ENCODE peak calls at places on chromosome 16, in four cellular contexts. Q is mesendoderm, P is H1, F is H9. C is an unnamed sample.

GRCh38 chr16:1645914-1646525 is 32.1 kb upstream of the JPT2 start:
- DNase-seq in Q (peak), P (no peak), F (no peak), C (peak)

GRCh38 chr16:47043200-47043599 is 69.7 kb upstream of the DNAJA2 start:
- DNase-seq in Q (no peak), P (no peak), F (no peak), C (no peak)

GRCh38 chr16:89707695-89708094 is 6.2 kb upstream of the SPATA2L start:
- DNase-seq in Q (no peak), P (no peak), F (no peak), C (no peak)

GRCh38 chr16:77295896-77296295 is 96.7 kb downstream of the SYCE1L start:
- DNase-seq in Q (no peak), P (no peak), F (no peak), C (peak)

GRCh38 chr16:18803569-18804462 is 2.5 kb upstream of the ARL6IP1 start:
- DNase-seq in Q (no peak), P (no peak), F (no peak), C (peak)

GRCh38 chr16:1791256-1791942 is 2.1 kb downstream of the IGFALS start:
- DNase-seq in Q (no peak), P (no peak), F (peak), C (no peak)

GRCh38 chr16:1310832-1311200 is 1.4 kb downstream of the UBE2I start:
- DNase-seq in Q (no peak), P (no peak), F (no peak), C (no peak)

GRCh38 chr16:50235581-50235980 is 30.8 kb upstream of the ADCY7 start:
- DNase-seq in Q (no peak), P (no peak), F (no peak), C (no peak)

GRCh38 chr16:66477028-66477515 is 50.0 kb downstream of the BEAN1 start:
- DNase-seq in Q (peak), P (no peak), F (no peak), C (no peak)

GRCh38 chr16:19805459-19806160 is 79.0 kb downstream of the GPRC5B start:
- DNase-seq in Q (no peak), P (no peak), F (no peak), C (no peak)

GRCh38 chr16:85300451-85300968 is 188.2 kb upstream of the CIBAR2 start:
- DNase-seq in Q (no peak), P (no peak), F (no peak), C (no peak)

GRCh38 chr16:19912445-19913305 is 28.0 kb upstream of the GPRC5B start:
- DNase-seq in Q (peak), P (no peak), F (no peak), C (peak)

GRCh38 chr16:53754938-53755910 is 51.3 kb downstream of the FTO start:
- DNase-seq in Q (no peak), P (no peak), F (no peak), C (peak)

GRCh38 chr16:75801307-75801706 is 75.0 kb upstream of the CPHXL start:
- DNase-seq in Q (no peak), P (no peak), F (no peak), C (no peak)

GRCh38 chr16:72961115-72961832 is 86.7 kb downstream of the ZFHX3 start:
- DNase-seq in Q (no peak), P (no peak), F (no peak), C (peak)

GRCh38 chr16:67907397-67907796 is 14.3 kb downstream of the PSKH1 start:
- DNase-seq in Q (no peak), P (no peak), F (no peak), C (no peak)

GRCh38 chr16:67902831-67903230 is 9.8 kb downstream of the PSKH1 start:
- DNase-seq in Q (no peak), P (no peak), F (no peak), C (peak)

GRCh38 chr16:67897231-67897630 is 4.2 kb downstream of the PSKH1 start:
- DNase-seq in Q (no peak), P (no peak), F (no peak), C (peak)

GRCh38 chr16:67900156-67900555 is 7.1 kb downstream of the PSKH1 start:
- DNase-seq in Q (no peak), P (no peak), F (no peak), C (no peak)

GRCh38 chr16:67901734-67902133 is 8.7 kb downstream of the PSKH1 start:
- DNase-seq in Q (no peak), P (no peak), F (no peak), C (no peak)
- H4K5ac ChIP-seq in Q (no peak), P (no peak), F (no peak), C (no peak)

GRCh38 chr16:30775381-30776099 is 11.5 kb downstream of the ZNF629 start:
- DNase-seq in Q (peak), P (peak), F (peak), C (peak)
- H3K18ac ChIP-seq in Q (peak), P (peak), F (peak), C (no peak)

DNA sequence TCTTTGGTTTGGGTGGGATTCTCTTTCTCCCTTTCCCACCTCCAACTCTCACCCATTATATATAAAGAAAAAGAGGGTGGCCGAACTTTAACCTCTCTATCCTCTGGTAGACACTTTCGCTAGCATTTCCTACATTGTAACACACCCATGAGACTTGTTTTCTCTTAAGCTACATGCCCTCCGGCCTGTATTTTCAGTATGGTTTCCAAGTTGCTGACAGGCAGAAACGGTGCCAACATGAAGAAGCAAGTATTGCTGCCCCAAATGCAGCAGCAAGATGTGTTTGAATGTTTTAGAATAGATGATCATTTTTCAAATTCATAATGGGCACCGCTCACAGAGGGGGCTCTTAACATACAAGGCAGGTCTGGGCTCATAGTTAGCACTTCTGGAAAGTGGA is 18.7 kb upstream of the CYB5B start:
- DNase-seq in Q (no peak), P (no peak), F (no peak), C (no peak)
- H2BK120ac ChIP-seq in Q (no peak), P (no peak), F (no peak), C (no peak)

DNA sequence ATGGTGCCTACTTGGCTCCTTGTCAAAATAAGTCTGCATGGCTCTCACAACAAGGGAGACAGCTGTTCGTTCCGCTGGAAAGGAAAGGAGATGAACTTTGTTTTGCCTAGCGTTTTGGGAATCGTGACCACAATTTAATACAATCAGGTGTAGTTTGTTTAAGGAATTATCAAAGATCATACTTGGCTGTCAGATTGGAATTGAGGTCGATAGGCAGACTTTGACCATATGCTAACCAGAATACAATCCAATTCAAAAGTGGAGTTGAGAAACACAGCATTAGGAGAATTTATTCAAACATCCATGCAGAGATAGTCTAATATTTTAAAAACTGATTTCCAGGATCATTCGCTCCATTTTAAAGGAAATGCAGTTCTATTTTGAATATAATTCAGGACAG is 139.4 kb downstream of the CPPED1 start:
- DNase-seq in Q (no peak), P (no peak), F (no peak), C (no peak)
- H4K5ac ChIP-seq in Q (no peak), P (no peak), F (no peak), C (no peak)

DNA sequence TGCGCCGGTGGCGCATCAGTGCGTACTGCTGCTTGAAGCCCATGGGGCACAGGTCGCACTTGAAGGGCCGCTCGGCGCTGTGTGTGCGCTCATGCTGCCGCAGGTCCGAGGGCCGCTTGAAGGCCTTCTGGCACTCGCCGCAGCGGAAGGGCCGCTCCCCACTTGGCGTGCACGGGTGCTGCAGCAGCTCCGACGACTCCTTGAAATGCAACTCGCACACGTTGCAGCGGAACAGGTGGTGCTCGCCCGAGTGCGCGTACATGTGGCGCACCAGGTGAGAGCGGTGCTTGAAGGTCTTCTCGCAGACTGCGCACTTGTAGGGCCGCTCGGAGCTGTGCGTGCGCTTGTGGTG is 3.3 kb downstream of the ZNF319 start:
- DNase-seq in Q (no peak), P (no peak), F (no peak), C (no peak)
- H3K18ac ChIP-seq in Q (no peak), P (no peak), F (no peak), C (no peak)

GRCh38 chr16:70577256-70577698 is 53.7 kb downstream of the SF3B3 start:
- DNase-seq in Q (no peak), P (no peak), F (no peak), C (peak)
- H2BK120ac ChIP-seq in Q (no peak), P (no peak), F (no peak), C (peak)

DNA sequence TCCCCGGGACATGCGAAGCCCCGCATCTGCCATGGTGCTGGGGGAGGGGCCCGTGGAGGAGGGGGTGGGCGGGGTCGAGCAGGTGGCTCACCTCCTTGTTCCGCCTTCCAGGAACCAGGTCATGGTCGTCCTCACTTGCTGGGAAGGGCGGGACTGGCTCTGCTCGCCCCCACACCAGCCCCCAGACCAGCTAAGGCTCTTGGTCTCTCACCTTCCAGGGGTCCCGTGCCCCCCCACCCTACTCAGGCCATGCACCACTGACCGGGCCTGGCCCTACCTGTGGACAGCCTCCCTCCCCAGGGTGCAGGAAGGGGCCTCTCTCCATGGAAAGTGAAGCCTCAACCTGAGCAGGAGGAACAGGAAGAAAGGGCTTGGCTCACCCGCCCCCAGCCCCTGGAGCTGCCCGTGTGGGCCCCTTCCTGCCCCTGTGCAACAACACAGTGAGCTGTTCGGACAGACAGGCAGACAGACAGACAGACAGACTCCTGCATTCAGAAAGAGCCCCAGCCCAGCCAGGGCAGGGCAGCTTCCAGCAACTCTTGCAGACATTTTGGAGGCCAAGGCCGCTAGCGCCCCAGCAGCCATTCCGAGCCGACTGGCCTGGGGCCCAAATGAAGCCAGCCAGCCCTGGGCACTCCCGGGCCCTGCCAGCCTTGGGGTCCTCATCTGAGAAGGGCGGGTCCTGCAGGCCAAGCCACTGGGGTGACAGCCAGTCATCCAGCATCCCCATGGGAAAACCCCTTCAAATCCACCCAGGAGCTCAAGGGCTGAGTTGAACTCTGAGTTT is 8.1 kb upstream of the KREMEN2 start:
- DNase-seq in Q (no peak), P (no peak), F (peak), C (no peak)
- H4K5ac ChIP-seq in Q (no peak), P (peak), F (no peak), C (no peak)